ENCODE peak calls at places on chromosome 22, in nine cellular contexts. Q is right cardiac atrium; O is A172; L is astrocyte of the cerebellum; A is activated gamma-delta T cell treated with anti-CD3 and anti-CD28 coated beads, Interleukin-2, amount 50 U/mL, for 16 hours; S is nephron progenitor cell; U is skeletal muscle cell; Y is ELR; Z is hypothalamus. X is an unnamed sample.

GRCh38 chr22:31911565-31912401 is 32.6 kb upstream of the YWHAH start:
- DNase-seq in Q (no peak), O (peak; percentile 61), L (no peak), A (no peak), S (no peak), U (no peak), Y (no peak), Z (no peak), X (no peak)

GRCh38 chr22:46315976-46316375 is 19.3 kb downstream of the GTSE1 start:
- DNase-seq in Q (no peak), O (no peak), L (no peak), A (no peak), S (no peak), U (no peak), Y (no peak), Z (no peak), X (no peak)

GRCh38 chr22:41365425-41365824 is 16.3 kb upstream of the TEF start:
- DNase-seq in Q (no peak), O (no peak), L (no peak), A (no peak), S (no peak), U (no peak), Y (no peak), Z (no peak), X (no peak)

GRCh38 chr22:50233223-50233622 is 11.6 kb downstream of the TUBGCP6 start:
- DNase-seq in Q (peak; percentile 22), O (no peak), L (no peak), A (no peak), S (no peak), U (no peak), Y (no peak), Z (no peak), X (no peak)

GRCh38 chr22:19710769-19711106 is 3.6 kb upstream of the SEPTIN5 start:
- DNase-seq in Q (no peak), O (no peak), L (no peak), A (no peak), S (no peak), U (no peak), Y (no peak), Z (no peak), X (no peak)

GRCh38 chr22:23533328-23533762 is 46.7 kb downstream of the IGLL1 start:
- DNase-seq in Q (no peak), O (no peak), L (no peak), A (no peak), S (peak; percentile 80), U (no peak), Y (peak; percentile 17), Z (no peak), X (peak; percentile 86)

GRCh38 chr22:39498802-39499201 is 3.3 kb upstream of the MIEF1 start:
- DNase-seq in Q (no peak), O (no peak), L (no peak), A (no peak), S (no peak), U (no peak), Y (no peak), Z (no peak), X (no peak)

GRCh38 chr22:35178446-35178845 is 78.8 kb upstream of the HMGXB4 start:
- DNase-seq in Q (no peak), O (no peak), L (no peak), A (no peak), S (no peak), U (no peak), Y (no peak), Z (no peak), X (no peak)

GRCh38 chr22:37362618-37363017 is 64.7 kb downstream of the ELFN2 start:
- DNase-seq in Q (no peak), O (no peak), L (no peak), A (no peak), S (no peak), U (no peak), Y (no peak), Z (no peak), X (no peak)

GRCh38 chr22:32764330-32765116 is 37.0 kb upstream of the TIMP3 start:
- DNase-seq in Q (peak; percentile 90), O (peak; percentile 44), L (no peak), A (no peak), S (no peak), U (peak; percentile 73), Y (peak; percentile 84), Z (no peak), X (peak; percentile 56)

GRCh38 chr22:46424496-46424895 is 89.0 kb downstream of the TRMU start:
- DNase-seq in Q (no peak), O (no peak), L (no peak), A (no peak), S (no peak), U (no peak), Y (no peak), Z (no peak), X (no peak)

GRCh38 chr22:28009272-28009827 is 90.3 kb upstream of the PITPNB start:
- DNase-seq in Q (peak; percentile 87), O (peak; percentile 60), L (peak; percentile 93), A (peak; percentile 59), S (peak; percentile 83), U (peak; percentile 42), Y (peak; percentile 75), Z (peak; percentile 69), X (peak; percentile 83)

GRCh38 chr22:33919591-33920501 is at the start of gene LARGE1:
- DNase-seq in Q (peak; percentile 81), O (no peak), L (no peak), A (no peak), S (peak; percentile 63), U (no peak), Y (no peak), Z (peak; percentile 32), X (no peak)

GRCh38 chr22:50574383-50574755 is 3.9 kb downstream of the CPT1B start:
- DNase-seq in Q (no peak), O (no peak), L (no peak), A (no peak), S (no peak), U (no peak), Y (no peak), Z (no peak), X (no peak)

GRCh38 chr22:38285015-38285414 is 12.2 kb upstream of the TMEM184B start:
- DNase-seq in Q (peak; percentile 55), O (no peak), L (no peak), A (no peak), S (no peak), U (no peak), Y (no peak), Z (no peak), X (no peak)

GRCh38 chr22:39457047-39457545 is 284 bp downstream of the MGAT3 start:
- DNase-seq in Q (no peak), O (no peak), L (no peak), A (no peak), S (peak; percentile 56), U (no peak), Y (no peak), Z (no peak), X (no peak)

GRCh38 chr22:45328822-45329535 is 19.2 kb downstream of the FAM118A start:
- DNase-seq in Q (peak; percentile 64), O (no peak), L (no peak), A (no peak), S (no peak), U (no peak), Y (no peak), Z (no peak), X (no peak)

GRCh38 chr22:44024288-44024908 is at the start of gene PARVB:
- DNase-seq in Q (peak; percentile 82), O (no peak), L (no peak), A (no peak), S (peak; percentile 50), U (no peak), Y (peak; percentile 49), Z (no peak), X (peak; percentile 42)

GRCh38 chr22:30380011-30380410 is 7.2 kb downstream of the RNF215 start:
- DNase-seq in Q (peak; percentile 46), O (no peak), L (no peak), A (no peak), S (no peak), U (no peak), Y (no peak), Z (no peak), X (no peak)

GRCh38 chr22:23249506-23250423 is 69.5 kb downstream of the BCR start:
- DNase-seq in Q (peak; percentile 16), O (no peak), L (no peak), A (no peak), S (no peak), U (no peak), Y (no peak), Z (no peak), X (no peak)

GRCh38 chr22:25282671-25283561 is 63.5 kb downstream of the CRYBB2 start:
- DNase-seq in Q (peak; percentile 47), O (no peak), L (no peak), A (no peak), S (peak; percentile 59), U (no peak), Y (no peak), Z (no peak), X (peak; percentile 69)

GRCh38 chr22:39077513-39077840 is 402 bp downstream of the APOBEC3G start:
- DNase-seq in Q (no peak), O (no peak), L (no peak), A (no peak), S (no peak), U (no peak), Y (no peak), Z (no peak), X (no peak)

GRCh38 chr22:31730344-31730711 is 19.6 kb downstream of the PRR14L start:
- DNase-seq in Q (no peak), O (no peak), L (no peak), A (no peak), S (no peak), U (no peak), Y (peak; percentile 13), Z (no peak), X (no peak)

GRCh38 chr22:50403701-50404101 is 60.6 kb downstream of the PPP6R2 start:
- DNase-seq in Q (peak; percentile 82), O (no peak), L (no peak), A (no peak), S (no peak), U (no peak), Y (no peak), Z (peak; percentile 37), X (no peak)

GRCh38 chr22:45603631-45604030 is 68.0 kb upstream of the ATXN10 start:
- DNase-seq in Q (no peak), O (peak; percentile 13), L (no peak), A (no peak), S (no peak), U (no peak), Y (no peak), Z (no peak), X (no peak)

GRCh38 chr22:29449296-29449863 is 11.0 kb downstream of the RFPL1 start:
- DNase-seq in Q (no peak), O (no peak), L (no peak), A (no peak), S (no peak), U (no peak), Y (no peak), Z (no peak), X (no peak)

GRCh38 chr22:36971305-36971704 is 47.9 kb downstream of the TST start:
- DNase-seq in Q (no peak), O (no peak), L (no peak), A (no peak), S (no peak), U (no peak), Y (no peak), Z (no peak), X (no peak)

GRCh38 chr22:23121026-23121823 is 20.6 kb downstream of the RSPH14 start:
- DNase-seq in Q (peak; percentile 4), O (no peak), L (no peak), A (no peak), S (no peak), U (no peak), Y (peak; percentile 33), Z (no peak), X (no peak)

GRCh38 chr22:33529424-33530113 is 390.7 kb downstream of the LARGE1 start:
- DNase-seq in Q (no peak), O (no peak), L (peak; percentile 35), A (no peak), S (no peak), U (no peak), Y (no peak), Z (no peak), X (no peak)

GRCh38 chr22:44702479-44703219 is 645 bp downstream of the PRR5 start:
- DNase-seq in Q (peak; percentile 67), O (no peak), L (no peak), A (no peak), S (peak; percentile 50), U (no peak), Y (peak; percentile 53), Z (no peak), X (no peak)